ENCODE peak calls at places on chromosomes 4 and X, in six cellular contexts. K is adrenal gland; I is cardiac muscle cell; A is CD8-positive, alpha-beta T cell; R is tibial artery; F is psoas muscle. U is an unnamed sample.
A peak's percentile ranks its signal among the peaks of the same experiment; 100 is the strongest.

GRCh38 chr4:16225139-16225538 is 1.1 kb downstream of the TAPT1 start:
- DNase-seq in K (no peak), I (no peak), A (no peak), R (no peak), F (no peak), U (no peak)

GRCh38 chr4:126758493-126758892 is 874.3 kb upstream of the INTU start:
- DNase-seq in K (no peak), I (no peak), A (no peak), R (no peak), F (no peak), U (no peak)

GRCh38 chrX:110133735-110134370 is 130.9 kb downstream of the TMEM164 start:
- DNase-seq in K (no peak), I (no peak), A (no peak), R (no peak), F (no peak), U (no peak)

GRCh38 chr4:142875117-142875516 is 29.0 kb upstream of the INPP4B start:
- DNase-seq in K (no peak), I (no peak), A (no peak), R (no peak), F (no peak), U (peak; percentile 42)

GRCh38 chr4:188680004-188680666 is 540.9 kb downstream of the TRIML1 start:
- DNase-seq in K (no peak), I (no peak), A (no peak), R (no peak), F (no peak), U (no peak)

GRCh38 chr4:83170952-83171399 is 56.4 kb upstream of the PLAC8 start:
- DNase-seq in K (no peak), I (no peak), A (no peak), R (no peak), F (no peak), U (no peak)

GRCh38 chr4:143700060-143700419 is 435 bp downstream of the FREM3 start:
- DNase-seq in K (peak; percentile 15), I (peak; percentile 29), A (no peak), R (no peak), F (peak; percentile 59), U (no peak)

GRCh38 chrX:109774706-109775105 is 41.6 kb upstream of the ACSL4 start:
- DNase-seq in K (peak; percentile 45), I (no peak), A (no peak), R (no peak), F (no peak), U (no peak)

GRCh38 chrX:15404712-15405111 is 20.5 kb upstream of the VEGFD start:
- DNase-seq in K (peak; percentile 69), I (no peak), A (no peak), R (peak; percentile 41), F (peak; percentile 59), U (no peak)

GRCh38 chr4:182022899-182023298 is 220.3 kb upstream of the TENM3 start:
- DNase-seq in K (no peak), I (no peak), A (no peak), R (no peak), F (no peak), U (no peak)

GRCh38 chrX:115560978-115561604 is at the start of gene PLS3:
- DNase-seq in K (peak; percentile 86), I (peak; percentile 94), A (no peak), R (peak; percentile 82), F (peak; percentile 87), U (peak; percentile 84)

GRCh38 chrX:33855251-33855650 is 276.9 kb downstream of the FAM47A start:
- DNase-seq in K (no peak), I (no peak), A (no peak), R (no peak), F (no peak), U (no peak)

GRCh38 chr4:143728171-143728570 is 27.7 kb upstream of the FREM3 start:
- DNase-seq in K (peak; percentile 13), I (no peak), A (no peak), R (no peak), F (no peak), U (no peak)

GRCh38 chr4:123709336-123709735 is 312.7 kb downstream of the SPRY1 start:
- DNase-seq in K (no peak), I (no peak), A (no peak), R (no peak), F (no peak), U (no peak)

GRCh38 chr4:26021417-26022345 is 107.7 kb downstream of the SMIM20 start:
- DNase-seq in K (no peak), I (no peak), A (no peak), R (no peak), F (no peak), U (no peak)

GRCh38 chr4:26024079-26024478 is 110.1 kb downstream of the SMIM20 start:
- DNase-seq in K (no peak), I (no peak), A (no peak), R (no peak), F (no peak), U (no peak)

GRCh38 chr4:26023191-26023972 is 109.4 kb downstream of the SMIM20 start:
- DNase-seq in K (no peak), I (no peak), A (no peak), R (no peak), F (no peak), U (no peak)

GRCh38 chr4:26020896-26021295 is 106.9 kb downstream of the SMIM20 start:
- DNase-seq in K (no peak), I (no peak), A (no peak), R (no peak), F (no peak), U (no peak)

DNA sequence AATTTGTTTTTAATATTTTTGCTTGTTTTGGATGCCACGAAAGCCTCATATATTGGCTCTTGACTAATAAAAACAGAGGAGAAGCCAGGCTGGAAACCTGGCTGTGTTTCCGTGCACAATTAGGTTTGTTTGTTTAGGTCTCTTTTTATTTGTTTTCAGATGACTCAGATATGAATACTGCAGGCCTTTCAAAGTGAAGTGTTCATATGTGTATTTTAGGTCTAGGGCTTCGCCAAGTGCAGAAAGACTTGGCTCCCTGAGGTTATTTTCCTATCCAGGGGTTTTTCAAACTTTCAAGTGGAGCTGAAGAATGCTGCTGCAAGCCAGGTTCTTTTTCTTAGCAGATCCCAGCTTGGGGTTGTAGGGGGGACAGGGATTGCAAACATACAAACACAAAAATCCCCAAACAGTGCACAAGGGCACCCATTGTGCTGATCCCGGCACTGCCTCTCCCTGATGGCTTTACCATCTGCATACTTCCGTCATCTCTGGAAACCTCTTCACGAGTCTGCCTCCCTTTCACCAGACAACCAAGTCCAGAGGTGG is 108.4 kb downstream of the SMIM20 start:
- DNase-seq in K (no peak), I (no peak), A (no peak), R (peak; percentile 46), F (no peak), U (no peak)
- H3K4me3 ChIP-seq in K (no peak overlapping the region), I (no peak overlapping the region), A (no peak overlapping the region), R (no peak overlapping the region), F (no peak overlapping the region), U (no peak overlapping the region)

GRCh38 chr4:76175336-76175735 is 27.1 kb upstream of the NUP54 start:
- DNase-seq in K (no peak), I (no peak), A (no peak), R (no peak), F (no peak), U (no peak)

GRCh38 chr4:76179398-76180318 is 31.5 kb upstream of the NUP54 start:
- DNase-seq in K (peak; percentile 85), I (peak; percentile 88), A (peak; percentile 82), R (peak; percentile 85), F (peak; percentile 94), U (peak; percentile 87)

GRCh38 chr4:76178296-76178695 is 30.1 kb upstream of the NUP54 start:
- DNase-seq in K (no peak), I (no peak), A (no peak), R (no peak), F (no peak), U (no peak)

GRCh38 chr4:76174216-76174615 is 26.0 kb upstream of the NUP54 start:
- DNase-seq in K (no peak), I (no peak), A (no peak), R (no peak), F (no peak), U (no peak)

DNA sequence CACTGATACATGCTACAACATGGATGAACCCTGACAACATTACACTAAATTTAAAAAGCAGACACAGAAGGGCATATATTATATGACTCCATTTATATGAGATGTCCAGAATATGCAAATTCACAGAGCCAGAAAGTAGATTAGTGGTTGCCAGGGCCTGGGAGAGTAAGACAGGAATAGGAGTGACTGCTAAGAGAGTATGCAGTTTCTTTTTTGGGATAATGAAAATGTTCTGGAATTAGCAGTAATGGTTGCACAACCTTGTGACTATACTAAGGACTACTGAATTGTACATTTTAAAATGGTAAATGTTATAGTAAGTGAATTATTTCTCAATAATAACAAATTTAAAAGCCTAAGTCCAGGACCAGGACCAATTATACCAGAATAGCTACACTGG is 29.5 kb upstream of the NUP54 start:
- DNase-seq in K (no peak), I (no peak), A (no peak), R (no peak), F (no peak), U (no peak)
- H3K36me3 ChIP-seq in K (no peaks in the 10 kb centered on the region), I (peaks cover 18% of the 10 kb centered on the region), A (peaks cover 24% of the 10 kb centered on the region), R (peaks cover 37% of the 10 kb centered on the region), F (peaks cover 79% of the 10 kb centered on the region), U (peaks cover 93% of the 10 kb centered on the region)

DNA sequence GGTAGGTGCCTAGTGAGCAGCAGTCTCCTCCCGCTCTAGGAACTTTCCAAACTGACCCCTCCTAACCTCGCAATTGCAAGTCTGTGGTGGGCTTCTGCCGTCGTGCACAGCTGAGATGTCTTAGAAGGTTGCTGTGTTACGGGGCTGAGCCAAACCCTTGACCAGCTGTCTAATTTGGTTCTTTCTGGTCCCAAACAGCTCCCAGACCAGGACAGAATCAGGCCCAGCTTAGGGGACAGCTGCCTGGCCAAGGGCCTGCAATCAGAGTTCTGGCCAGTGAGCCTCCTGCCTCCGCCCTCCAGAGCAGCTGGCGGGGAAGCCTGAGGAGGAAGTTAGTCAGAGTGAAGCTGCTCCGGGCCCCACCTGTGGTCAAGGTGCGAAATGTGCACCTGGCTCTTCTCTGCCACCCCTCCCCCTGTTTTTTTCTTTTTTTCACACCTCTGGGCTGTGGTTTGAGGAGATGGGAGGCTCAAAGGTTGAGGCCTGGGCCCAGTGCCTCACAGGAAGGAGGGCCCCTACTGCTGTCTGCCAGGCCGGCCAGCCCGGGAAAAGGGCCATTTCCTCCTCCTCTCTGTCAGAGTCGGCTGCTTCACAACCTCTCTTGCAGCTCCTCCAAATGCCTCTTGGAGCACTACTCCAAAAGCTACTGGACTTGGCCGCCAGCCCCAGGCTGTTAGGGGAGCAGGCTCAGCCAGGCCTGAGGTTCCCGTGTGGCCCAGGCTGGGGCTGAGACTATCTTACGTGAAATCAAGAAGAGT is 4.2 kb upstream of the CXCR3 start:
- DNase-seq in K (peak; percentile 78), I (peak; percentile 64), A (peak; percentile 61), R (peak; percentile 74), F (peak; percentile 89), U (peak; percentile 25)
- TF ChIP-seq CTCF in K (no peak), I (peak; percentile 40), A (no peak), R (no peak), F (peak; percentile 29), U (peak; percentile 12)

GRCh38 chr4:24799544-24800272 is 4.3 kb downstream of the SOD3 start:
- DNase-seq in K (no peak), I (no peak), A (no peak), R (no peak), F (peak; percentile 52), U (no peak)

GRCh38 chr4:24799196-24799543 is 3.8 kb downstream of the SOD3 start:
- DNase-seq in K (no peak), I (no peak), A (no peak), R (no peak), F (no peak), U (no peak)

GRCh38 chr4:24798036-24798610 is 2.8 kb downstream of the SOD3 start:
- DNase-seq in K (no peak), I (no peak), A (no peak), R (no peak), F (no peak), U (no peak)

GRCh38 chr4:24801136-24801855 is 5.9 kb downstream of the SOD3 start:
- DNase-seq in K (no peak), I (no peak), A (no peak), R (no peak), F (no peak), U (no peak)

GRCh38 chr4:24800273-24800880 is 5.0 kb downstream of the SOD3 start:
- DNase-seq in K (no peak), I (no peak), A (no peak), R (no peak), F (peak; percentile 60), U (no peak)
- H3K4me3 ChIP-seq in K (no peak overlapping the region), I (no peak overlapping the region), A (no peak overlapping the region), R (peak overlapping the region; percentile 1), F (peak overlapping the region; percentile 48), U (no peak overlapping the region)